ENCODE peak calls at places on chromosomes 12 and 14, in five cellular contexts. One of them, this sample, is unnamed. For H3K4me1, the result is how much of the 10 kb centered on the place peaks cover.

GRCh38 chr12:108855284-108856169 is 1.9 kb downstream of the SSH1 start:
- DNase-seq in naive thymus-derived CD4-positive, alpha-beta T cell: no peak
- DNase-seq in MM.1S: no peak
- DNase-seq in PC-3: peak
- DNase-seq in HCT116: no peak
- DNase-seq in this sample: no peak

GRCh38 chr12:75825686-75826085 is 205.9 kb downstream of the PHLDA1 start:
- DNase-seq in naive thymus-derived CD4-positive, alpha-beta T cell: no peak
- DNase-seq in PC-3: peak
- DNase-seq in HCT116: peak
- DNase-seq in MM.1S: no peak
- DNase-seq in this sample: no peak

GRCh38 chr12:125081427-125081826 is 16.2 kb downstream of the AACS start:
- DNase-seq in PC-3: no peak
- DNase-seq in naive thymus-derived CD4-positive, alpha-beta T cell: no peak
- DNase-seq in MM.1S: no peak
- DNase-seq in HCT116: no peak
- DNase-seq in this sample: no peak

GRCh38 chr12:86376052-86376451 is 119.9 kb upstream of the MGAT4C start:
- DNase-seq in MM.1S: no peak
- DNase-seq in HCT116: peak
- DNase-seq in naive thymus-derived CD4-positive, alpha-beta T cell: no peak
- DNase-seq in PC-3: no peak
- DNase-seq in this sample: no peak

GRCh38 chr12:94134226-94134795 is 14.1 kb upstream of the PLXNC1 start:
- DNase-seq in MM.1S: peak
- DNase-seq in HCT116: peak
- DNase-seq in PC-3: peak
- DNase-seq in naive thymus-derived CD4-positive, alpha-beta T cell: no peak
- DNase-seq in this sample: no peak

GRCh38 chr12:54603173-54603814 is 14.8 kb upstream of the PPP1R1A start:
- DNase-seq in PC-3: peak
- DNase-seq in HCT116: peak
- DNase-seq in MM.1S: peak
- DNase-seq in naive thymus-derived CD4-positive, alpha-beta T cell: peak
- DNase-seq in this sample: peak

GRCh38 chr12:92244036-92244435 is 98.4 kb upstream of the BTG1 start:
- DNase-seq in PC-3: no peak
- DNase-seq in MM.1S: no peak
- DNase-seq in HCT116: no peak
- DNase-seq in naive thymus-derived CD4-positive, alpha-beta T cell: no peak
- DNase-seq in this sample: no peak

GRCh38 chr12:126038434-126038833 is 973.2 kb downstream of the AACS start:
- DNase-seq in HCT116: no peak
- DNase-seq in PC-3: no peak
- DNase-seq in naive thymus-derived CD4-positive, alpha-beta T cell: no peak
- DNase-seq in MM.1S: peak
- DNase-seq in this sample: no peak

GRCh38 chr14:64531567-64531966 is 9.0 kb upstream of the HSPA2 start:
- DNase-seq in PC-3: no peak
- DNase-seq in naive thymus-derived CD4-positive, alpha-beta T cell: no peak
- DNase-seq in HCT116: no peak
- DNase-seq in MM.1S: no peak
- DNase-seq in this sample: no peak

GRCh38 chr12:19778822-19779221 is 339.5 kb downstream of the AEBP2 start:
- DNase-seq in HCT116: no peak
- DNase-seq in naive thymus-derived CD4-positive, alpha-beta T cell: no peak
- DNase-seq in MM.1S: no peak
- DNase-seq in PC-3: no peak
- DNase-seq in this sample: no peak

GRCh38 chr14:22276913-22277816 is 311.9 kb downstream of the DAD1 start:
- DNase-seq in MM.1S: no peak
- DNase-seq in naive thymus-derived CD4-positive, alpha-beta T cell: no peak
- DNase-seq in HCT116: peak
- DNase-seq in PC-3: peak
- DNase-seq in this sample: no peak

GRCh38 chr12:51548241-51548640 is 42.8 kb upstream of the SCN8A start:
- DNase-seq in HCT116: no peak
- DNase-seq in naive thymus-derived CD4-positive, alpha-beta T cell: no peak
- DNase-seq in MM.1S: no peak
- DNase-seq in PC-3: no peak
- DNase-seq in this sample: no peak

GRCh38 chr14:24078146-24078545 is 6.8 kb downstream of the CPNE6 start:
- DNase-seq in MM.1S: no peak
- DNase-seq in PC-3: no peak
- DNase-seq in HCT116: no peak
- DNase-seq in naive thymus-derived CD4-positive, alpha-beta T cell: no peak
- DNase-seq in this sample: no peak

GRCh38 chr14:92747701-92748258 is 647 bp downstream of the LGMN start:
- DNase-seq in naive thymus-derived CD4-positive, alpha-beta T cell: no peak
- DNase-seq in HCT116: no peak
- DNase-seq in PC-3: peak
- DNase-seq in MM.1S: peak
- DNase-seq in this sample: peak

GRCh38 chr12:9669534-9669933 is at the start of gene CLEC2D:
- DNase-seq in MM.1S: no peak
- DNase-seq in naive thymus-derived CD4-positive, alpha-beta T cell: peak
- DNase-seq in HCT116: no peak
- DNase-seq in PC-3: no peak
- DNase-seq in this sample: no peak

GRCh38 chr14:92969470-92970232 is 46.7 kb downstream of the CHGA start:
- DNase-seq in HCT116: no peak
- DNase-seq in MM.1S: no peak
- DNase-seq in naive thymus-derived CD4-positive, alpha-beta T cell: no peak
- DNase-seq in PC-3: no peak
- DNase-seq in this sample: no peak

GRCh38 chr12:29066061-29066588 is 83.0 kb upstream of the FAR2 start:
- DNase-seq in MM.1S: no peak
- DNase-seq in naive thymus-derived CD4-positive, alpha-beta T cell: no peak
- DNase-seq in HCT116: peak
- DNase-seq in PC-3: peak
- DNase-seq in this sample: no peak

GRCh38 chr14:78143489-78144145 is 26.6 kb upstream of the NRXN3 start:
- DNase-seq in HCT116: no peak
- DNase-seq in PC-3: peak
- DNase-seq in naive thymus-derived CD4-positive, alpha-beta T cell: no peak
- DNase-seq in MM.1S: no peak
- DNase-seq in this sample: no peak

GRCh38 chr14:22556990-22557623 is 31.9 kb downstream of the DAD1 start:
- DNase-seq in HCT116: peak
- DNase-seq in MM.1S: peak
- DNase-seq in PC-3: peak
- DNase-seq in naive thymus-derived CD4-positive, alpha-beta T cell: peak
- DNase-seq in this sample: peak

GRCh38 chr12:45182511-45182910 is 33.4 kb upstream of the ANO6 start:
- DNase-seq in naive thymus-derived CD4-positive, alpha-beta T cell: no peak
- DNase-seq in MM.1S: no peak
- DNase-seq in HCT116: no peak
- DNase-seq in PC-3: no peak
- DNase-seq in this sample: no peak

GRCh38 chr14:55580401-55581010 is 499 bp downstream of the KTN1 start:
- DNase-seq in PC-3: peak
- DNase-seq in naive thymus-derived CD4-positive, alpha-beta T cell: peak
- DNase-seq in MM.1S: peak
- DNase-seq in HCT116: no peak
- DNase-seq in this sample: peak

GRCh38 chr14:79825046-79825521 is 386.2 kb downstream of the DIO2 start:
- DNase-seq in naive thymus-derived CD4-positive, alpha-beta T cell: no peak
- DNase-seq in PC-3: peak
- DNase-seq in HCT116: no peak
- DNase-seq in MM.1S: no peak
- DNase-seq in this sample: no peak

GRCh38 chr12:21502164-21502496 is 541 bp downstream of the GOLT1B start:
- DNase-seq in naive thymus-derived CD4-positive, alpha-beta T cell: no peak
- DNase-seq in HCT116: no peak
- DNase-seq in PC-3: peak
- DNase-seq in MM.1S: peak
- DNase-seq in this sample: no peak

GRCh38 chr12:89373772-89374572 is 21.7 kb upstream of the DUSP6 start:
- DNase-seq in HCT116: no peak
- DNase-seq in MM.1S: no peak
- DNase-seq in PC-3: peak
- DNase-seq in naive thymus-derived CD4-positive, alpha-beta T cell: no peak
- DNase-seq in this sample: no peak
- H3K4me1 ChIP-seq in HCT116: half or more
- H3K4me1 ChIP-seq in MM.1S: under half
- H3K4me1 ChIP-seq in PC-3: half or more
- H3K4me1 ChIP-seq in naive thymus-derived CD4-positive, alpha-beta T cell: under half
- H3K4me1 ChIP-seq in this sample: under half

GRCh38 chr12:39448038-39448437 is 5.1 kb upstream of the KIF21A start:
- DNase-seq in naive thymus-derived CD4-positive, alpha-beta T cell: no peak
- DNase-seq in PC-3: no peak
- DNase-seq in HCT116: no peak
- DNase-seq in MM.1S: no peak
- DNase-seq in this sample: no peak

DNA sequence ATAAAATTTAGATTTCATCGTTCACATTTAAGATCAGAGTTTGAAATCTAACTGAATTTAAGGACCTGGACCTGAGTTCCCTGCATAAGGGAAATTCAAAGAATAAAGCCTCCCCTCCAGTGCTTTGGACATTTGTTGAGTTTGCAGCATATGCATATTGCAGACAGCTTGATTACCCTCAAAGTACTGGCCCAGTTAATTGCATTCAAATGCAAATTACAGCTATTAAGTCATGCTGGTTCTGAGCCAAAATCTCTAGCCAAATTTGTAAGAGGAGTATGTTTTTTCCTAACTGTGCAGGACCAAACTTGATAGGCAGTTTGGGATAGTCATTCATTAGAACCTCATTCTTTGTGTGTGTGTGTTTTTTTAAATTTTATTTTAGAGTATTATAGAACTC is 9.1 kb upstream of the KIF21A start:
- DNase-seq in HCT116: no peak
- DNase-seq in naive thymus-derived CD4-positive, alpha-beta T cell: no peak
- DNase-seq in MM.1S: no peak
- DNase-seq in PC-3: no peak
- DNase-seq in this sample: no peak
- H3K4me1 ChIP-seq in HCT116: under half
- H3K4me1 ChIP-seq in naive thymus-derived CD4-positive, alpha-beta T cell: under half
- H3K4me1 ChIP-seq in MM.1S: under half
- H3K4me1 ChIP-seq in PC-3: under half
- H3K4me1 ChIP-seq in this sample: under half

GRCh38 chr14:99759546-99759925 is 33.7 kb upstream of the EML1 start:
- DNase-seq in PC-3: no peak
- DNase-seq in MM.1S: no peak
- DNase-seq in naive thymus-derived CD4-positive, alpha-beta T cell: no peak
- DNase-seq in HCT116: no peak
- DNase-seq in this sample: no peak
- H3K4me1 ChIP-seq in PC-3: under half
- H3K4me1 ChIP-seq in MM.1S: under half
- H3K4me1 ChIP-seq in naive thymus-derived CD4-positive, alpha-beta T cell: under half
- H3K4me1 ChIP-seq in HCT116: under half
- H3K4me1 ChIP-seq in this sample: under half

GRCh38 chr14:103816991-103817390 is 30.4 kb downstream of the PPP1R13B start:
- DNase-seq in naive thymus-derived CD4-positive, alpha-beta T cell: no peak
- DNase-seq in HCT116: no peak
- DNase-seq in PC-3: no peak
- DNase-seq in MM.1S: no peak
- DNase-seq in this sample: no peak
- H3K4me1 ChIP-seq in naive thymus-derived CD4-positive, alpha-beta T cell: under half
- H3K4me1 ChIP-seq in HCT116: under half
- H3K4me1 ChIP-seq in PC-3: under half
- H3K4me1 ChIP-seq in MM.1S: under half
- H3K4me1 ChIP-seq in this sample: under half

This sample was measured in ovary.